ENCODE peak calls at places on chromosomes 6 and 20, in seven cellular contexts. W is hepatocyte; I is left colon; N is naive thymus-derived CD8-positive, alpha-beta T cell; C is foreskin melanocyte; M is pancreas; S is NCI-H774. Z is an unnamed sample.

GRCh38 chr6:34158876-34159275 is 13.0 kb upstream of the GRM4 start:
- DNase-seq in W (no peak), I (no peak), N (no peak), C (no peak), M (no peak), S (no peak), Z (no peak)

GRCh38 chr20:20237093-20237959 is 130.6 kb upstream of the INSM1 start:
- DNase-seq in W (peak; percentile 70), I (peak; percentile 38), N (no peak), C (peak; percentile 29), M (peak; percentile 33), S (peak; percentile 40), Z (no peak)

GRCh38 chr6:12909828-12910227 is 193.3 kb downstream of the PHACTR1 start:
- DNase-seq in W (peak; percentile 9), I (no peak), N (no peak), C (no peak), M (no peak), S (no peak), Z (peak; percentile 38)

GRCh38 chr6:134145786-134146185 is 93.4 kb upstream of the SLC2A12 start:
- DNase-seq in W (no peak), I (no peak), N (no peak), C (no peak), M (no peak), S (no peak), Z (no peak)

GRCh38 chr6:111685506-111685905 is 79.8 kb upstream of the TRAF3IP2 start:
- DNase-seq in W (no peak), I (no peak), N (no peak), C (no peak), M (no peak), S (no peak), Z (no peak)

GRCh38 chr6:73696990-73697651 is 1.1 kb downstream of the CD109 start:
- DNase-seq in W (no peak), I (no peak), N (no peak), C (no peak), M (no peak), S (no peak), Z (no peak)

GRCh38 chr6:35068206-35068605 is 72.9 kb downstream of the TCP11 start:
- DNase-seq in W (no peak), I (no peak), N (no peak), C (no peak), M (no peak), S (no peak), Z (no peak)

GRCh38 chr20:43558412-43559146 is at the start of gene SGK2:
- DNase-seq in W (peak; percentile 83), I (peak; percentile 78), N (no peak), C (no peak), M (peak; percentile 90), S (no peak), Z (no peak)

GRCh38 chr20:13638162-13638495 is 603 bp downstream of the TASP1 start:
- DNase-seq in W (no peak), I (no peak), N (no peak), C (no peak), M (no peak), S (no peak), Z (peak; percentile 52)

GRCh38 chr6:33624856-33625255 is 3.7 kb downstream of the ITPR3 start:
- DNase-seq in W (no peak), I (peak; percentile 44), N (no peak), C (no peak), M (no peak), S (no peak), Z (no peak)

GRCh38 chr6:39214846-39215639 is 14.2 kb downstream of the KCNK5 start:
- DNase-seq in W (no peak), I (peak; percentile 73), N (no peak), C (no peak), M (peak; percentile 78), S (no peak), Z (no peak)

GRCh38 chr6:44133003-44133931 is 5.9 kb downstream of the TMEM63B start:
- DNase-seq in W (peak; percentile 81), I (peak; percentile 64), N (no peak), C (peak; percentile 62), M (peak; percentile 38), S (peak; percentile 38), Z (no peak)

Z was measured in NCI-H524 treated with DMSO at 0.1 percent for 48 hours.